ENCODE peak calls at places on chromosome 22, in four cellular contexts. N is Peyer's patch; L is mesenchymal stem cell; Y is CD4-positive, CD25-positive, alpha-beta regulatory T cell. Q is an unnamed sample.

GRCh38 chr22:39746600-39747262 is 146.8 kb downstream of the ENTHD1 start:
- DNase-seq in N (no peak), L (no peak), Y (peak; percentile 16), Q (no peak)

GRCh38 chr22:46956498-46957215 is 194.2 kb downstream of the TBC1D22A start:
- DNase-seq in N (no peak), L (no peak), Y (no peak), Q (no peak)

GRCh38 chr22:33472462-33473344 is 414.5 kb upstream of the SYN3 start:
- DNase-seq in N (no peak), L (no peak), Y (no peak), Q (no peak)

GRCh38 chr22:49204599-49205214 is 623.0 kb downstream of the BRD1 start:
- DNase-seq in N (no peak), L (no peak), Y (no peak), Q (no peak)

GRCh38 chr22:29245626-29246385 is 22.0 kb downstream of the RHBDD3 start:
- DNase-seq in N (peak; percentile 61), L (peak; percentile 62), Y (peak; percentile 64), Q (peak; percentile 69)

GRCh38 chr22:49733631-49734030 is 94.0 kb downstream of the BRD1 start:
- DNase-seq in N (no peak), L (no peak), Y (no peak), Q (no peak)

GRCh38 chr22:38632528-38632927 is 23.7 kb downstream of the FAM227A start:
- DNase-seq in N (no peak), L (no peak), Y (no peak), Q (no peak)

GRCh38 chr22:45998638-45999378 is 21.8 kb upstream of the WNT7B start:
- DNase-seq in N (no peak), L (no peak), Y (no peak), Q (no peak)

GRCh38 chr22:31093956-31094622 is 13.0 kb downstream of the SMTN start:
- DNase-seq in N (no peak), L (no peak), Y (no peak), Q (no peak)
- H3K4me1 ChIP-seq in N (no peaks in the 10 kb centered on the region), L (peaks cover 13% of the 10 kb centered on the region), Y (no peaks in the 10 kb centered on the region), Q (no peaks in the 10 kb centered on the region)

GRCh38 chr22:41201146-41201545 is 4.0 kb upstream of the L3MBTL2 start:
- DNase-seq in N (no peak), L (no peak), Y (no peak), Q (no peak)
- H3K4me1 ChIP-seq in N (peaks cover 3% of the 10 kb centered on the region), L (peaks cover 12% of the 10 kb centered on the region), Y (peaks cover 31% of the 10 kb centered on the region), Q (peaks cover 11% of the 10 kb centered on the region)

GRCh38 chr22:47994045-47994444 is 1231.6 kb downstream of the TBC1D22A start:
- DNase-seq in N (no peak), L (no peak), Y (no peak), Q (no peak)
- H3K4me1 ChIP-seq in N (no peaks in the 10 kb centered on the region), L (no peaks in the 10 kb centered on the region), Y (no peaks in the 10 kb centered on the region), Q (no peaks in the 10 kb centered on the region)

DNA sequence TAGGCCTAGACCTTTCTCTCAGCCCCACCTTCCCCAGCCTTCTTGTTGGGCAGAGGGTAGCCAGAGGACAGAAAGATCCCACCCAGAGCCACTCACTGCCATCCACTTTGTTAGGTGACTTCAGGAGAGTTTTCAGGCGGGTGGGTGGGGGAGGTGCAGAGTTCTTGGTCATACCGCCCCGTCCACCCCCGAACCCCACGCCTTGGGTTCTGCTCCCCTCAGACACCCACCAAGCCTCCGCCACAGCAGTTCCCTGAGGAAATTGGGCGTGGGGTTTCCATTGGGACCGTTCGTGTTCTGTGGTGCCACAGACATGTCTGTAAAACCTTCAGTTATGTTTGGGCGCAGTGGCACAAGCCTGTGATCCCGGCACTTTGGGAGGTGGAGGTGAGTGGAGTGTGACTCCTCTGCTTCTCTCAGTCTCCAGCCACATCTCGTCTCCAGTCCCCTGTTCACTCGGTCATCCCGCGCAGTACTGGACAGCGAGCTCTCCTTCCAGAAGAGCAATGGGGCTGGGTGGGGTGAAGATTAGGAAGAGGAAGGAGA is 1.5 kb downstream of the MIF start:
- DNase-seq in N (no peak), L (no peak), Y (no peak), Q (no peak)
- H3K4me1 ChIP-seq in N (peaks cover 4% of the 10 kb centered on the region), L (peaks cover 28% of the 10 kb centered on the region), Y (peaks cover 24% of the 10 kb centered on the region), Q (peaks cover 4% of the 10 kb centered on the region)

GRCh38 chr22:19172213-19173046 is 6.1 kb downstream of the SLC25A1 start:
- DNase-seq in N (no peak), L (no peak), Y (no peak), Q (no peak)
- H3K4me1 ChIP-seq in N (peaks cover 30% of the 10 kb centered on the region), L (peaks cover 66% of the 10 kb centered on the region), Y (peaks cover 40% of the 10 kb centered on the region), Q (peaks cover 39% of the 10 kb centered on the region)

GRCh38 chr22:26567610-26568009 is 22.3 kb downstream of the TPST2 start:
- DNase-seq in N (no peak), L (no peak), Y (no peak), Q (no peak)
- H3K4me1 ChIP-seq in N (no peaks in the 10 kb centered on the region), L (peaks cover 18% of the 10 kb centered on the region), Y (no peaks in the 10 kb centered on the region), Q (no peaks in the 10 kb centered on the region)

GRCh38 chr22:36110306-36110791 is 50.2 kb downstream of the APOL3 start:
- DNase-seq in N (no peak), L (no peak), Y (no peak), Q (no peak)
- H3K4me1 ChIP-seq in N (no peaks in the 10 kb centered on the region), L (peaks cover 8% of the 10 kb centered on the region), Y (no peaks in the 10 kb centered on the region), Q (no peaks in the 10 kb centered on the region)

GRCh38 chr22:42881982-42882656 is 25.0 kb upstream of the ARFGAP3 start:
- DNase-seq in N (no peak), L (no peak), Y (no peak), Q (no peak)

GRCh38 chr22:42883121-42883520 is 26.0 kb upstream of the ARFGAP3 start:
- DNase-seq in N (no peak), L (no peak), Y (no peak), Q (peak; percentile 80)

GRCh38 chr22:42880815-42881214 is 23.7 kb upstream of the ARFGAP3 start:
- DNase-seq in N (no peak), L (no peak), Y (no peak), Q (no peak)

GRCh38 chr22:42879371-42880021 is 22.4 kb upstream of the ARFGAP3 start:
- DNase-seq in N (no peak), L (no peak), Y (no peak), Q (no peak)

DNA sequence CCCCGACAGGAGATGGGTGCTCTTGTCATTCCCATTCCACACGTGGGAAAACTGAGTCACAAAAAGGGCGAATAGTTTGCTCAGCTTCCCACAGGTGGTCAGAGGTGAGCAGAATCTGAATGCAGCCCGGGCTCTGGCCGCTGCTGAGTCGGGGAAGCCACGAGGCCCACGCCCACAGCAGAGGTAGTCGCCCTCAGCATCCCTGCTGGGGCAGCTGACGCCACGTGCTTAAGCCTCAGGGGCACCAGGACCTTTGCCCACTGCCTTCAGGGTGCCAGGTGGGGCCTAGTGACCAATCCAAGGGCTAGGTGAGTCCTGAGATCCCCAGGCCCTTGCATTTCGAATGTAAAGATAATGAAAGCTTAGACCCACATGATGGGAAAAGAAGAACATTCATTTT is 24.2 kb upstream of the ARFGAP3 start:
- DNase-seq in N (no peak), L (no peak), Y (no peak), Q (no peak)
- H3K4me1 ChIP-seq in N (no peaks in the 10 kb centered on the region), L (peaks cover 40% of the 10 kb centered on the region), Y (no peaks in the 10 kb centered on the region), Q (no peaks in the 10 kb centered on the region)

Q was measured in colonic mucosa.